ENCODE peak calls at places on chromosomes 12 and 14, in five cellular contexts. Z, C, I, Q and K are unnamed samples. For H3K4me1, the result is how much of the 10 kb centered on the place peaks cover.

GRCh38 chr12:41983394-41983793 is 161.3 kb downstream of the GXYLT1 start:
- DNase-seq in Z (no peak), C (no peak), I (no peak), Q (no peak), K (no peak)

GRCh38 chr14:91009501-91010152 is 50.8 kb downstream of the RPS6KA5 start:
- DNase-seq in Z (no peak), C (no peak), I (no peak), Q (no peak), K (no peak)

GRCh38 chr14:75748340-75748739 is 87.3 kb downstream of the TTLL5 start:
- DNase-seq in Z (no peak), C (no peak), I (no peak), Q (no peak), K (no peak)

GRCh38 chr12:92294676-92295440 is 149.2 kb upstream of the BTG1 start:
- DNase-seq in Z (no peak), C (no peak), I (no peak), Q (no peak), K (no peak)

GRCh38 chr14:99945732-99946651 is 119.2 kb upstream of the EVL start:
- DNase-seq in Z (no peak), C (no peak), I (no peak), Q (peak), K (peak)

GRCh38 chr14:62143235-62143634 is 381.0 kb downstream of the SNAPC1 start:
- DNase-seq in Z (no peak), C (no peak), I (no peak), Q (no peak), K (no peak)

GRCh38 chr14:95701846-95702221 is 12.1 kb downstream of the TCL1A start:
- DNase-seq in Z (no peak), C (no peak), I (no peak), Q (no peak), K (no peak)

GRCh38 chr12:101490286-101490920 is 15.3 kb downstream of the SPIC start:
- DNase-seq in Z (no peak), C (no peak), I (no peak), Q (no peak), K (peak)

GRCh38 chr12:62933871-62934798 is 815 bp downstream of the PPM1H start:
- DNase-seq in Z (no peak), C (peak), I (no peak), Q (no peak), K (peak)

GRCh38 chr12:92078167-92079053 is 67.2 kb downstream of the BTG1 start:
- DNase-seq in Z (peak), C (no peak), I (no peak), Q (no peak), K (peak)

GRCh38 chr14:73233564-73233963 is 3.7 kb upstream of the PAPLN start:
- DNase-seq in Z (no peak), C (no peak), I (no peak), Q (no peak), K (no peak)

GRCh38 chr12:122849352-122850047 is 14.2 kb downstream of the HIP1R start:
- DNase-seq in Z (no peak), C (peak), I (no peak), Q (no peak), K (no peak)

GRCh38 chr12:27965966-27966365 is 6.6 kb downstream of the PTHLH start:
- DNase-seq in Z (no peak), C (no peak), I (no peak), Q (no peak), K (no peak)

GRCh38 chr14:61076531-61076930 is 95.5 kb downstream of the SLC38A6 start:
- DNase-seq in Z (no peak), C (no peak), I (no peak), Q (no peak), K (no peak)

GRCh38 chr12:89350661-89351488 is 1.4 kb downstream of the DUSP6 start:
- DNase-seq in Z (no peak), C (peak), I (no peak), Q (no peak), K (peak)

GRCh38 chr14:51692646-51693045 is 40.9 kb downstream of the FRMD6 start:
- DNase-seq in Z (no peak), C (no peak), I (no peak), Q (no peak), K (no peak)

GRCh38 chr12:80189241-80189640 is 89.9 kb downstream of the OTOGL start:
- DNase-seq in Z (no peak), C (no peak), I (no peak), Q (no peak), K (no peak)

GRCh38 chr14:28867571-28867970 is 101.0 kb downstream of the FOXG1 start:
- DNase-seq in Z (no peak), C (no peak), I (no peak), Q (no peak), K (no peak)

GRCh38 chr14:35122696-35123387 is 490 bp downstream of the PRORP start:
- DNase-seq in Z (no peak), C (no peak), I (no peak), Q (peak), K (peak)

GRCh38 chr14:102377696-102378095 is 15.0 kb downstream of the TECPR2 start:
- DNase-seq in Z (no peak), C (no peak), I (no peak), Q (no peak), K (no peak)

GRCh38 chr12:40308851-40309420 is 84.1 kb downstream of the LRRK2 start:
- DNase-seq in Z (no peak), C (no peak), I (no peak), Q (no peak), K (no peak)

GRCh38 chr12:19397534-19397933 is 41.8 kb upstream of the AEBP2 start:
- DNase-seq in Z (no peak), C (no peak), I (no peak), Q (no peak), K (no peak)

DNA sequence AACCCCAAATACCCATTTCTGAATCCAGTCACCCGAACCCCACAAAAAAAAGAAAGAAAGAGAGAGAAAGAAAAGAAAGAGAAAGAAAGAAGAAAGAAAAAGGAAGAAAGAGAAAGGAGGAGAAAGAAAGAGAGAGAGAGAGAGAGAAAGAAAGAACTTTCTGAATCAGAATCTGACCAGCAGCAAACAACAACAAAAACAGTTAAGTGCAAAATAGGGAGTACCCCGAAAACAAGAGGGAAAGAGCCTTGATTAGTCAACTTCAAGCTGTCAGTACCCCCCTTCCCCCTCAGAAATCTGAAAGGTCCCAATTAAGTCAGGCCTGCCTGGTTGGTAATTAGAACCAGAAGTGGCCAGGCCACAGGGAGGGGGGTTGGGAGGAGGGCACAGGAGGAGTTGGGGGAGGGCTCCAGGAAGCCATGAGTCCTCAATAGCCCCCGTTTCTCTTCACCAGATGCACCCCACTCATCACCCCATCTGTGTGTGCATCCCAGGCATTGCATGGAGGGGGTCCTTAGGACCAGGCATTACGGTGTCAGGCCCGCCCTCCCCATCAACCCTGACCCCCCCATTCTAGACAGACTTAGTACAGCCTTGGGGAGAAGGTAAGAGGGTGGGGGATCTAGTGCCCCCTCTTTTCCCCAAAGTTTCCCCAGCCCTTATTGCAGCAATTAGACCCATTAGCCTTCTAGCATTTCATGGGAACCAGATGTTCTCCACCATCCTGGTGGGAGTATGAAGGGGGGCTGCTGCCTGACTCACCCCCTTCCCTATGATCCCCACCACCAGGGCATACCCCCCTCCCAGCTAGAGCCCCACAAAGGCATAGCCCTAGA is 9.6 kb downstream of the RARG start:
- DNase-seq in Z (no peak), C (peak), I (no peak), Q (no peak), K (no peak)
- H3K4me1 ChIP-seq in Z (half or more), C (under half), I (under half), Q (under half), K (under half)

GRCh38 chr14:104830781-104831180 is 29.9 kb downstream of the ZBTB42 start:
- DNase-seq in Z (no peak), C (no peak), I (no peak), Q (no peak), K (no peak)

GRCh38 chr14:104826197-104826857 is 25.4 kb downstream of the ZBTB42 start:
- DNase-seq in Z (peak), C (peak), I (peak), Q (peak), K (peak)

GRCh38 chr14:104824353-104824997 is 23.6 kb downstream of the ZBTB42 start:
- DNase-seq in Z (no peak), C (no peak), I (no peak), Q (no peak), K (no peak)

GRCh38 chr14:104826858-104827172 is 25.9 kb downstream of the ZBTB42 start:
- DNase-seq in Z (no peak), C (no peak), I (no peak), Q (no peak), K (no peak)

GRCh38 chr14:104827173-104828055 is 26.5 kb downstream of the ZBTB42 start:
- DNase-seq in Z (no peak), C (peak), I (no peak), Q (no peak), K (peak)
- H3K4me3 ChIP-seq in Z (peak), C (peak), I (peak), Q (peak), K (peak)

GRCh38 chr12:116057356-116057755 is 220.1 kb downstream of the MED13L start:
- DNase-seq in Z (no peak), C (no peak), I (no peak), Q (no peak), K (no peak)

GRCh38 chr12:116055895-116056607 is 221.4 kb downstream of the MED13L start:
- DNase-seq in Z (no peak), C (no peak), I (no peak), Q (no peak), K (no peak)

GRCh38 chr12:116050266-116050665 is 227.2 kb downstream of the MED13L start:
- DNase-seq in Z (peak), C (no peak), I (no peak), Q (no peak), K (peak)

GRCh38 chr12:116054280-116054679 is 223.2 kb downstream of the MED13L start:
- DNase-seq in Z (no peak), C (no peak), I (no peak), Q (no peak), K (no peak)

GRCh38 chr12:116053479-116054195 is 223.9 kb downstream of the MED13L start:
- DNase-seq in Z (peak), C (peak), I (peak), Q (peak), K (peak)
- H3K4me1 ChIP-seq in Z (under half), C (under half), I (under half), Q (under half), K (under half)

DNA sequence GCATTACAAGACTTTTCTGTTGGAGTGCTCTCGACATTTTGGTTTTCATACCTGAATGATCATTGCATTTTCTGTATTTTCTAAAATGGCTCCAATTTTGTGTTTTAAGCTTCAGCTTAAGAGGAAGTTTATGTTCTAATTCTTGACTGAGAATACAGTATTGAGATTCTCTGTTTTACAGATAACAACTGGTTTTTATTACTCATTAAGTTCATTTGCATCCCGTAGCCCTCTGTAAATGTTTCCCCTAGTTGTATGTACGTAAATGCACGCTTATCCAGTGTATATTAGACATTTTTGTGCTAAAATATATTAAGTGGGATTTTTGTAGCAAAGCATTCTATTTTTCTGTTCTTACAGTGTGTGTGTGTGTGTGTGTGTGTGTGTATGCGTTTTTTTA is 33.1 kb downstream of the CPSF6 start:
- DNase-seq in Z (no peak), C (no peak), I (no peak), Q (no peak), K (no peak)
- H3K4me3 ChIP-seq in Z (no peak), C (no peak), I (no peak), Q (no peak), K (no peak)

DNA sequence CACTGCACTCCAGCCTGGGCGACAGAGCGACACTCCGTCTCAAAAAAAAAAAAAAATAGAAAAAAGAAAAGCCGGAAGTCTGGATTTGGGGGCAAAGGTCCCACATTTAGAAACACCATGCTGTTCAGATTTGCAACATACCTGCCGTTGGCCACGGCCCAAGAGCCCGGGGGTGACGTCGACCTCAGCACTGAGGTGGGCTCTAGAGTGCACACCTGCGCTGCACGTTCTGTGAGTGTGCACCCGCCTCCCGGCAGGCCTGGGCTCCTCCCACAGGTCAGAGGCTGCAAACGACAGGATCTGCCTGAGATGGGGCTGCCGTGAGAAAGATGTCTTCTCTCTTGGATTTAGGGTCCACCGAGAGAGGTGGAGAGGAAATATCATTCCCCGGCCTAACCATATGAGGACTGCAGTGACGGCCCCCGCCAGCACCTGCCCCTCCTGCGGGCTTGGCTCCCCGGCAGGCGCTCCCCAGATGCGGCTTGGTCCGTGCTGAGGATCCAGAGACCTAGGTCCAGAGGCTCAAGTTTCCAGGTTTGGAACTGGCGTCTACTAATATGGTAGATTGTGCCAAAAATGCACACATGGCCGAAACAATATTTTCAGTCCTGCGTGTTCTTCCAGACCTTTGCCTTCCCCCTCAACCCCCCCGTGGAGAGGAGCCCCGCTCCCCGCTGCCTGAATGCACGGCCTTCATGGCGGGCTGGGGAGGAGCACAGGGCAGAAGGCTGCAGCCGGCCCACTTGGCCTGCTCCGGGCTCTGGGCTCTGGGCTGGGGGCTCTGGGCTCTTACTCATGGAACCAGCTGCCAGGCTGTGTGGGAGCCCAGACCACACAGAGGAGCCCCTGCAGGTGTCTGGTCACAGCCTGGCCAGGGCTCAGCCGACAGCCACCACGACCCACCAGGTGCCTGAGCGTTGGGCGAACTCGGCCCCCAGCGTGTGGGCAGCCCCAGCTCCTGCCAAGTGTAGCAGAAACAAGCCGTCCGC is 58.8 kb upstream of the FBRSL1 start:
- DNase-seq in Z (no peak), C (peak), I (no peak), Q (no peak), K (peak)
- H3K4me1 ChIP-seq in Z (under half), C (under half), I (under half), Q (under half), K (under half)

GRCh38 chr14:37417833-37418232 is 177.2 kb downstream of the FOXA1 start:
- DNase-seq in Z (no peak), C (no peak), I (no peak), Q (no peak), K (no peak)

GRCh38 chr14:37422319-37422718 is 172.7 kb downstream of the FOXA1 start:
- DNase-seq in Z (no peak), C (no peak), I (no peak), Q (no peak), K (no peak)

GRCh38 chr14:37417151-37417550 is 177.9 kb downstream of the FOXA1 start:
- DNase-seq in Z (no peak), C (no peak), I (no peak), Q (no peak), K (no peak)

GRCh38 chr14:37422748-37423147 is 172.3 kb downstream of the FOXA1 start:
- DNase-seq in Z (no peak), C (no peak), I (no peak), Q (no peak), K (no peak)

DNA sequence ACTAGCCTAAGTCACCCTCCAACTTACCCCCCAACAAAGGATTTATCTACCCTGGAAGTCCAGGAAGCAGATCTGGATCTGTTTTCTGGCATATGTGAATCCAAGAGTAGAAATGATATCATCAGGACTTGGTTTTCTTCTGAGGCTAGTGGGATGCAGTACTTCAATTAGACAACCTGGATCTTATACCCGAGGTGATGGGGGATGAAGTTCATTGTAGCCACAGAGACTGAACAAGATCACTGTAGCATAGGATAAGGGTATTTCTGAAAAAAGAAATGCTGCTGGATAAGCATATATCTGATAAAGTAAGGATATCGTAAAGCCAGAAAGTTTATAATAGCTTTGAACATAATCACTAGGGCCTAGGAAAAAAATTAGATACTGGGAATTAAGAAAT is 174.4 kb downstream of the FOXA1 start:
- DNase-seq in Z (no peak), C (no peak), I (no peak), Q (no peak), K (no peak)
- H3K4me3 ChIP-seq in Z (no peak), C (no peak), I (no peak), Q (no peak), K (no peak)

GRCh38 chr14:92990456-92991430 is 67.8 kb downstream of the CHGA start:
- DNase-seq in Z (no peak), C (peak), I (no peak), Q (peak), K (no peak)

GRCh38 chr14:92994942-92995341 is 72.0 kb downstream of the CHGA start:
- DNase-seq in Z (no peak), C (peak), I (no peak), Q (no peak), K (no peak)

GRCh38 chr14:92994131-92994676 is 71.3 kb downstream of the CHGA start:
- DNase-seq in Z (no peak), C (peak), I (no peak), Q (no peak), K (no peak)

GRCh38 chr14:92991536-92991935 is 68.6 kb downstream of the CHGA start:
- DNase-seq in Z (no peak), C (peak), I (no peak), Q (no peak), K (no peak)

GRCh38 chr14:92993302-92993701 is 70.4 kb downstream of the CHGA start:
- DNase-seq in Z (no peak), C (peak), I (no peak), Q (peak), K (no peak)
- H3K4me1 ChIP-seq in Z (under half), C (under half), I (under half), Q (under half), K (under half)

DNA sequence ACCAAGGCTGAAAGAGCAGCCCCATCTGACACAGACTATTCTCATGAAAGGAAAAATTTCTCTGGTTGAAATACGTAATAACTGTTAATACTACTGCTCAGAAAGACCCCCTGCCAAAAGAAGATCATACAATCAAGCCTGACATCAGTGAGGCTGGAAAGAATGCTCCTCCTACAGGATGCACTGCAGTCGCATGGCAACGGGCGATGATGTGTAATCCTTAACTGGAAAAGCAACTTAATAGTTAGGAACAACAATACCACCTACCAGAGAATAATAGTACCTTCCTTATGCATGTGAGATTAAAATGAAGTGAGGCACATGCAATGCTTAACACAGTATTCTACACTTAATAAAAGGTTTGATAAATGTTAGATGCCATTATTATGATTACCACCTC is 1.2 kb upstream of the GOLGA5 start:
- DNase-seq in Z (no peak), C (no peak), I (no peak), Q (no peak), K (no peak)
- H3K4me3 ChIP-seq in Z (no peak), C (no peak), I (no peak), Q (no peak), K (no peak)